ENCODE peak calls at places on chromosomes 5 and 9, in ten cellular contexts. V, C, I, Z, L, S, T, B, N and H are unnamed samples.
A peak's percentile ranks its signal among the peaks of the same experiment; 100 is the strongest.

GRCh38 chr9:86859056-86859455 is 88.2 kb downstream of the GAS1 start:
- DNase-seq in V (no peak), C (no peak), I (no peak), Z (no peak), L (no peak), S (no peak), T (no peak), B (no peak), N (no peak), H (no peak)

GRCh38 chr5:140962190-140962589 is 4.1 kb upstream of the PCDHAC2 start:
- DNase-seq in V (no peak), C (no peak), I (no peak), Z (no peak), L (no peak), S (no peak), T (no peak), B (no peak), N (no peak), H (no peak)

GRCh38 chr5:26622947-26623346 is 415.4 kb downstream of the CDH9 start:
- DNase-seq in V (no peak), C (no peak), I (no peak), Z (no peak), L (no peak), S (no peak), T (no peak), B (no peak), N (no peak), H (no peak)

GRCh38 chr9:96219615-96220257 is 82.2 kb downstream of the HSD17B3 start:
- DNase-seq in V (peak; percentile 77), C (no peak), I (no peak), Z (peak; percentile 94), L (no peak), S (peak; percentile 70), T (peak; percentile 18), B (peak; percentile 59), N (peak; percentile 18), H (peak; percentile 64)

GRCh38 chr5:1243487-1244152 is 18.4 kb downstream of the SLC6A18 start:
- DNase-seq in V (no peak), C (peak; percentile 16), I (no peak), Z (no peak), L (no peak), S (no peak), T (no peak), B (no peak), N (no peak), H (peak; percentile 45)

GRCh38 chr9:95508242-95508967 is 8.4 kb downstream of the PTCH1 start:
- DNase-seq in V (no peak), C (no peak), I (peak; percentile 25), Z (no peak), L (no peak), S (no peak), T (no peak), B (no peak), N (peak; percentile 26), H (peak; percentile 40)

GRCh38 chr5:67515020-67515689 is 318.6 kb upstream of the CD180 start:
- DNase-seq in V (no peak), C (no peak), I (no peak), Z (no peak), L (no peak), S (no peak), T (no peak), B (no peak), N (no peak), H (no peak)

GRCh38 chr5:6673963-6674362 is 39.3 kb upstream of the TENT4A start:
- DNase-seq in V (no peak), C (no peak), I (no peak), Z (no peak), L (no peak), S (no peak), T (no peak), B (no peak), N (no peak), H (no peak)

GRCh38 chr9:504921-505821 is 290.5 kb downstream of the DOCK8 start:
- DNase-seq in V (no peak), C (peak; percentile 10), I (peak; percentile 26), Z (no peak), L (peak; percentile 13), S (peak; percentile 41), T (peak; percentile 18), B (peak; percentile 41), N (no peak), H (peak; percentile 43)

GRCh38 chr9:129550199-129550839 is 70.6 kb downstream of the C9orf50 start:
- DNase-seq in V (peak; percentile 86), C (peak; percentile 46), I (peak; percentile 55), Z (peak; percentile 96), L (peak; percentile 51), S (no peak), T (peak; percentile 58), B (peak; percentile 90), N (peak; percentile 55), H (peak; percentile 70)

GRCh38 chr5:181234455-181235306 is 9.0 kb downstream of the RACK1 start:
- DNase-seq in V (no peak), C (no peak), I (no peak), Z (peak; percentile 58), L (no peak), S (peak; percentile 43), T (no peak), B (no peak), N (no peak), H (no peak)

GRCh38 chr5:96816430-96816939 is 8.7 kb upstream of the ERAP1 start:
- DNase-seq in V (no peak), C (no peak), I (no peak), Z (no peak), L (no peak), S (peak; percentile 37), T (no peak), B (no peak), N (no peak), H (no peak)

GRCh38 chr9:78054180-78054579 is 22.6 kb upstream of the GNAQ start:
- DNase-seq in V (no peak), C (no peak), I (no peak), Z (no peak), L (peak; percentile 32), S (no peak), T (no peak), B (no peak), N (no peak), H (no peak)

GRCh38 chr5:117954341-117954740 is 1034.0 kb downstream of the DTWD2 start:
- DNase-seq in V (no peak), C (no peak), I (no peak), Z (no peak), L (no peak), S (no peak), T (no peak), B (no peak), N (no peak), H (no peak)

GRCh38 chr5:29162297-29162696 is 2031.2 kb upstream of the CDH6 start:
- DNase-seq in V (no peak), C (no peak), I (peak; percentile 13), Z (no peak), L (no peak), S (no peak), T (no peak), B (no peak), N (no peak), H (no peak)

DNA sequence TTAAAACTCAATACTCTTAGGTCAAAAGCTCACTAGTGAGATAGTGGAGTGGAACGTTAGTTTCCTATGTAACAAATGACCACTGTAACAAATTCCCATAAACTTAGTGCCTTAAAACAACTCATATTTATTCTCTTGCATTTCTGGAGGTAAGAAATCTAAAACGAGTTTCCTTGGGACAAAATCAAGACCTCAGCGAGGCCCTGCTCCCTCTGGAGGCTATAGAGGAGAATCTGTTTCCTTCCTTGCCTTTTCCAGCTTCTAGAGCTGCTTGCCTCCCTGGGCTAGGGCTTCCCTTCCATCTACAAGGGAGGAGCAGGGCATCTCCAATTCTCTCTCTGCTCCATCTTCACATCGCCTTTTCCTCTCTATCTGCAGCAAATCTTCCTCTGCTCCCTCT is 32.0 kb downstream of the SEMA5A start:
- DNase-seq in V (no peak), C (no peak), I (no peak), Z (no peak), L (no peak), S (no peak), T (no peak), B (no peak), N (peak; percentile 59), H (no peak)
- TF ChIP-seq CTCF in V (no peak), C (peak; percentile 38), I (no peak), Z (no peak), L (no peak), S (peak; percentile 60), T (no peak), B (no peak), N (peak; percentile 43), H (no peak)

GRCh38 chr9:85142461-85143401 is 473.2 kb downstream of the NTRK2 start:
- DNase-seq in V (peak; percentile 79), C (no peak), I (peak; percentile 16), Z (peak; percentile 90), L (no peak), S (no peak), T (peak; percentile 48), B (peak; percentile 4), N (no peak), H (no peak)
- TF ChIP-seq CTCF in V (no peak), C (peak; percentile 69), I (peak; percentile 19), Z (no peak), L (peak; percentile 31), S (peak; percentile 75), T (no peak), B (peak; percentile 43), N (peak; percentile 14), H (peak; percentile 40)

GRCh38 chr5:132459983-132460834 is 30.4 kb downstream of the IRF1 start:
- DNase-seq in V (no peak), C (no peak), I (no peak), Z (no peak), L (no peak), S (no peak), T (peak; percentile 92), B (no peak), N (no peak), H (no peak)
- TF ChIP-seq CTCF in V (no peak), C (peak; percentile 35), I (no peak), Z (no peak), L (no peak), S (peak; percentile 48), T (no peak), B (no peak), N (peak; percentile 9), H (peak; percentile 14)

GRCh38 chr5:77843570-77844407 is 67.7 kb upstream of the TBCA start:
- DNase-seq in V (no peak), C (no peak), I (no peak), Z (no peak), L (no peak), S (peak; percentile 59), T (no peak), B (peak; percentile 10), N (no peak), H (peak; percentile 36)

GRCh38 chr5:77845273-77845646 is 69.1 kb upstream of the TBCA start:
- DNase-seq in V (no peak), C (no peak), I (no peak), Z (no peak), L (no peak), S (no peak), T (no peak), B (no peak), N (no peak), H (no peak)

GRCh38 chr5:77846422-77847128 is 70.4 kb upstream of the TBCA start:
- DNase-seq in V (no peak), C (peak; percentile 30), I (no peak), Z (no peak), L (no peak), S (peak; percentile 56), T (no peak), B (no peak), N (no peak), H (peak; percentile 52)

GRCh38 chr5:77842247-77842646 is 66.1 kb upstream of the TBCA start:
- DNase-seq in V (no peak), C (no peak), I (no peak), Z (no peak), L (no peak), S (no peak), T (no peak), B (no peak), N (no peak), H (no peak)

GRCh38 chr5:77844408-77845272 is 68.5 kb upstream of the TBCA start:
- DNase-seq in V (no peak), C (no peak), I (no peak), Z (no peak), L (no peak), S (no peak), T (no peak), B (no peak), N (no peak), H (peak; percentile 28)
- TF ChIP-seq CTCF in V (no peak), C (no peak), I (no peak), Z (no peak), L (no peak), S (no peak), T (no peak), B (no peak), N (peak; percentile 18), H (no peak)